ENCODE peak calls at places on chromosomes 4 and X, in six cellular contexts. O is RWPE1, R is chondrocyte, Z is osteocyte, S is type B pancreatic cell, P is neural progenitor cell. G is an unnamed sample.

GRCh38 chrX:43876680-43877079 is 5.6 kb downstream of the MAOB start:
- DNase-seq in O (no peak), R (no peak), Z (no peak), S (no peak), P (no peak), G (no peak)

GRCh38 chr4:99436462-99436861 is 1.3 kb upstream of the ADH7 start:
- DNase-seq in O (no peak), R (no peak), Z (no peak), S (no peak), P (no peak), G (no peak)

GRCh38 chr4:28277931-28278330 is 1417.3 kb downstream of the STIM2 start:
- DNase-seq in O (no peak), R (no peak), Z (no peak), S (no peak), P (no peak), G (no peak)

GRCh38 chr4:107072836-107073736 is 37.0 kb upstream of the DKK2 start:
- DNase-seq in O (no peak), R (no peak), Z (no peak), S (no peak), P (no peak), G (no peak)

GRCh38 chr4:113636877-113637276 is 124.7 kb downstream of the CAMK2D start:
- DNase-seq in O (no peak), R (no peak), Z (no peak), S (no peak), P (no peak), G (peak)

GRCh38 chr4:126701756-126702155 is 931.0 kb upstream of the INTU start:
- DNase-seq in O (no peak), R (no peak), Z (no peak), S (no peak), P (no peak), G (peak)

GRCh38 chrX:72180539-72180938 is 1.0 kb upstream of the PIN4 start:
- DNase-seq in O (no peak), R (no peak), Z (no peak), S (no peak), P (no peak), G (no peak)

GRCh38 chrX:40152173-40152705 is 54.5 kb upstream of the BCOR start:
- DNase-seq in O (no peak), R (no peak), Z (no peak), S (no peak), P (peak), G (no peak)

GRCh38 chr4:7068279-7068842 is 497 bp upstream of the GRPEL1 start:
- DNase-seq in O (no peak), R (no peak), Z (no peak), S (no peak), P (no peak), G (no peak)

GRCh38 chrX:40120838-40121580 is 23.3 kb upstream of the BCOR start:
- DNase-seq in O (no peak), R (no peak), Z (no peak), S (no peak), P (no peak), G (no peak)

GRCh38 chrX:66676990-66677389 is 38.1 kb upstream of the EDA2R start:
- DNase-seq in O (peak), R (no peak), Z (no peak), S (no peak), P (no peak), G (peak)

GRCh38 chrX:130523460-130524394 is 121.9 kb downstream of the RBMX2 start:
- DNase-seq in O (no peak), R (no peak), Z (no peak), S (no peak), P (peak), G (no peak)

GRCh38 chrX:48505481-48505880 is 3.3 kb upstream of the PORCN start:
- DNase-seq in O (no peak), R (no peak), Z (no peak), S (no peak), P (no peak), G (no peak)

GRCh38 chr4:10535900-10536299 is 78.7 kb upstream of the ZNF518B start:
- DNase-seq in O (no peak), R (no peak), Z (no peak), S (no peak), P (peak), G (no peak)

GRCh38 chr4:157550028-157550427 is 329.5 kb downstream of the GRIA2 start:
- DNase-seq in O (no peak), R (no peak), Z (no peak), S (no peak), P (no peak), G (no peak)

GRCh38 chrX:2732076-2732475 is 19.8 kb upstream of the XG start:
- DNase-seq in O (no peak), R (no peak), Z (no peak), S (no peak), P (no peak), G (no peak)

GRCh38 chrX:130896816-130897508 is 6.0 kb downstream of the ENOX2 start:
- DNase-seq in O (no peak), R (no peak), Z (no peak), S (no peak), P (no peak), G (no peak)

GRCh38 chrX:21802054-21802660 is 37.3 kb upstream of the MBTPS2 start:
- DNase-seq in O (no peak), R (no peak), Z (no peak), S (no peak), P (no peak), G (no peak)
- TF ChIP-seq CTCF in O (no peak), R (no peak), Z (no peak), S (no peak), P (no peak), G (no peak)

GRCh38 chrX:17944833-17945497 is 83.9 kb upstream of the RAI2 start:
- DNase-seq in O (no peak), R (no peak), Z (no peak), S (no peak), P (peak), G (peak)
- TF ChIP-seq CTCF in O (peak), R (peak), Z (peak), S (peak), P (peak), G (peak)

GRCh38 chrX:150150780-150151125 is 212.4 kb upstream of the MAMLD1 start:
- DNase-seq in O (no peak), R (no peak), Z (peak), S (no peak), P (no peak), G (no peak)

GRCh38 chrX:150143721-150144440 is 205.6 kb upstream of the EOLA2 start:
- DNase-seq in O (no peak), R (no peak), Z (no peak), S (no peak), P (no peak), G (no peak)

GRCh38 chrX:150148749-150149672 is 210.7 kb upstream of the EOLA2 start:
- DNase-seq in O (no peak), R (no peak), Z (peak), S (no peak), P (no peak), G (peak)

GRCh38 chrX:150150081-150150779 is 211.9 kb upstream of the EOLA2 start:
- DNase-seq in O (no peak), R (no peak), Z (peak), S (no peak), P (no peak), G (no peak)

GRCh38 chrX:150146271-150146888 is 208.1 kb upstream of the EOLA2 start:
- DNase-seq in O (no peak), R (no peak), Z (peak), S (no peak), P (no peak), G (no peak)
- TF ChIP-seq CTCF in O (no peak), R (no peak), Z (no peak), S (no peak), P (no peak), G (no peak)

GRCh38 chrX:153953892-153954617 is 9.6 kb upstream of the RENBP start:
- DNase-seq in O (no peak), R (no peak), Z (no peak), S (no peak), P (no peak), G (no peak)
- TF ChIP-seq CTCF in O (no peak), R (no peak), Z (no peak), S (peak), P (no peak), G (no peak)